ENCODE peak calls at places on chromosomes 12 and 14, in four cellular contexts. One of them, this sample, is unnamed.

GRCh38 chr14:23141706-23142467 is 22.8 kb upstream of the CEBPE start:
- DNase-seq in Peyer's patch: no peak
- DNase-seq in CD8-positive, alpha-beta T cell: no peak
- DNase-seq in breast epithelium: peak
- DNase-seq in this sample: no peak

GRCh38 chr12:2836004-2836403 is 1.2 kb upstream of the NRIP2 start:
- DNase-seq in Peyer's patch: no peak
- DNase-seq in breast epithelium: no peak
- DNase-seq in CD8-positive, alpha-beta T cell: no peak
- DNase-seq in this sample: no peak

GRCh38 chr12:116672842-116673516 is 64.9 kb downstream of the SPRING1 start:
- DNase-seq in CD8-positive, alpha-beta T cell: no peak
- DNase-seq in Peyer's patch: no peak
- DNase-seq in breast epithelium: no peak
- DNase-seq in this sample: no peak

GRCh38 chr14:84087986-84088531 is 1441.9 kb upstream of the FLRT2 start:
- DNase-seq in Peyer's patch: no peak
- DNase-seq in breast epithelium: no peak
- DNase-seq in CD8-positive, alpha-beta T cell: no peak
- DNase-seq in this sample: no peak

GRCh38 chr14:95614335-95614734 is 71.9 kb upstream of the TCL1B start:
- DNase-seq in breast epithelium: no peak
- DNase-seq in CD8-positive, alpha-beta T cell: no peak
- DNase-seq in Peyer's patch: no peak
- DNase-seq in this sample: no peak

GRCh38 chr14:24298892-24299254 is 707 bp downstream of the DHRS1 start:
- DNase-seq in Peyer's patch: peak
- DNase-seq in CD8-positive, alpha-beta T cell: peak
- DNase-seq in breast epithelium: peak
- DNase-seq in this sample: no peak

GRCh38 chr12:12721251-12721689 is 4.1 kb downstream of the CDKN1B start:
- DNase-seq in Peyer's patch: no peak
- DNase-seq in breast epithelium: no peak
- DNase-seq in CD8-positive, alpha-beta T cell: peak
- DNase-seq in this sample: no peak

GRCh38 chr14:25887251-25887908 is 710.5 kb downstream of the NOVA1 start:
- DNase-seq in Peyer's patch: no peak
- DNase-seq in breast epithelium: no peak
- DNase-seq in CD8-positive, alpha-beta T cell: no peak
- DNase-seq in this sample: no peak

GRCh38 chr14:96965885-96966595 is 168.9 kb downstream of the VRK1 start:
- DNase-seq in CD8-positive, alpha-beta T cell: no peak
- DNase-seq in Peyer's patch: no peak
- DNase-seq in breast epithelium: no peak
- DNase-seq in this sample: peak

GRCh38 chr14:63542231-63542999 is 762 bp downstream of the PPP2R5E start:
- DNase-seq in CD8-positive, alpha-beta T cell: no peak
- DNase-seq in Peyer's patch: peak
- DNase-seq in breast epithelium: peak
- DNase-seq in this sample: peak

GRCh38 chr14:94598816-94599655 is 13.2 kb upstream of the SERPINA3 start:
- DNase-seq in CD8-positive, alpha-beta T cell: no peak
- DNase-seq in Peyer's patch: peak
- DNase-seq in breast epithelium: peak
- DNase-seq in this sample: no peak

GRCh38 chr14:26527095-26527494 is 70.7 kb downstream of the NOVA1 start:
- DNase-seq in CD8-positive, alpha-beta T cell: no peak
- DNase-seq in breast epithelium: no peak
- DNase-seq in Peyer's patch: no peak
- DNase-seq in this sample: no peak

GRCh38 chr12:5691943-5692342 is 253.1 kb downstream of the ANO2 start:
- DNase-seq in breast epithelium: no peak
- DNase-seq in Peyer's patch: no peak
- DNase-seq in CD8-positive, alpha-beta T cell: no peak
- DNase-seq in this sample: no peak

GRCh38 chr14:75825147-75825592 is 156.6 kb downstream of the TGFB3 start:
- DNase-seq in breast epithelium: no peak
- DNase-seq in CD8-positive, alpha-beta T cell: no peak
- DNase-seq in Peyer's patch: no peak
- DNase-seq in this sample: no peak

GRCh38 chr14:39763402-39763890 is 331.2 kb upstream of the FBXO33 start:
- DNase-seq in Peyer's patch: no peak
- DNase-seq in breast epithelium: no peak
- DNase-seq in CD8-positive, alpha-beta T cell: no peak
- DNase-seq in this sample: no peak

GRCh38 chr14:84523746-84524145 is 1006.2 kb upstream of the FLRT2 start:
- DNase-seq in breast epithelium: no peak
- DNase-seq in Peyer's patch: no peak
- DNase-seq in CD8-positive, alpha-beta T cell: no peak
- DNase-seq in this sample: no peak

GRCh38 chr12:111405149-111405855 is 421 bp upstream of the SH2B3 start:
- DNase-seq in breast epithelium: peak
- DNase-seq in Peyer's patch: peak
- DNase-seq in CD8-positive, alpha-beta T cell: peak
- DNase-seq in this sample: peak

GRCh38 chr14:85564841-85565527 is 35.0 kb downstream of the FLRT2 start:
- DNase-seq in CD8-positive, alpha-beta T cell: no peak
- DNase-seq in breast epithelium: no peak
- DNase-seq in Peyer's patch: no peak
- DNase-seq in this sample: no peak

GRCh38 chr12:132219323-132219722 is 75.1 kb downstream of the NOC4L start:
- DNase-seq in Peyer's patch: no peak
- DNase-seq in breast epithelium: no peak
- DNase-seq in CD8-positive, alpha-beta T cell: no peak
- DNase-seq in this sample: no peak
- TF ChIP-seq CTCF in Peyer's patch: no peak
- TF ChIP-seq CTCF in breast epithelium: no peak
- TF ChIP-seq CTCF in CD8-positive, alpha-beta T cell: no peak
- TF ChIP-seq CTCF in this sample: no peak

GRCh38 chr12:56017181-56017580 is 3.7 kb upstream of the IKZF4 start:
- DNase-seq in Peyer's patch: no peak
- DNase-seq in breast epithelium: no peak
- DNase-seq in CD8-positive, alpha-beta T cell: no peak
- DNase-seq in this sample: no peak
- TF ChIP-seq CTCF in Peyer's patch: no peak
- TF ChIP-seq CTCF in breast epithelium: no peak
- TF ChIP-seq CTCF in CD8-positive, alpha-beta T cell: no peak
- TF ChIP-seq CTCF in this sample: no peak

DNA sequence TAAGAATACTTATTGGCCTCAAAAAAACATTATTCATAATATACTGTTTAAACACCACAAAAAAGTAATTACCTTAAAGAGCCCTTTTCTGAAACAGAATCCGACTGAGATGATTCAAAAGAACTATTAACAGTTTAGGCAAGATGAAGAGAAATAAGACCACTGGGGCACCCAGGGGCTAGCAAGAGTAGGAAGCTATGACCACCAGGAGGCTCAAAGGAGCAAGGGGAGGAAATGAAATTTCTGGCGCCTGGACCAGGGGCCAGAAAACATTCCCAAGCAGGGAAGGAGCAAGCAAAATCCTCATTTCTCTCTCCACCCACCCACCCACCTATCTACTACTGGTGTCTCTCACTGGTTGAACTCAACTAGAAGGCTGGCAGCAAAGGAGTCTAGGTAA is 6.3 kb upstream of the DCAF4 start:
- DNase-seq in CD8-positive, alpha-beta T cell: no peak
- DNase-seq in Peyer's patch: no peak
- DNase-seq in breast epithelium: no peak
- DNase-seq in this sample: no peak
- TF ChIP-seq CTCF in CD8-positive, alpha-beta T cell: no peak
- TF ChIP-seq CTCF in Peyer's patch: no peak
- TF ChIP-seq CTCF in breast epithelium: no peak
- TF ChIP-seq CTCF in this sample: no peak

GRCh38 chr12:442235-442884 is 17.4 kb upstream of the B4GALNT3 start:
- DNase-seq in Peyer's patch: peak
- DNase-seq in CD8-positive, alpha-beta T cell: peak
- DNase-seq in breast epithelium: no peak
- DNase-seq in this sample: no peak
- TF ChIP-seq CTCF in Peyer's patch: peak
- TF ChIP-seq CTCF in CD8-positive, alpha-beta T cell: peak
- TF ChIP-seq CTCF in breast epithelium: peak
- TF ChIP-seq CTCF in this sample: peak